ENCODE peak calls at places on chromosomes 13 and 19, in six cellular contexts. G is H1, H is HL-60, U is K562, B is SK-N-SH, Z is GM12878. K is an unnamed sample.

GRCh38 chr19:2587001-2587719 is 111.2 kb downstream of the GADD45B start:
- DNase-seq in B (no peak), Z (no peak), U (no peak), G (no peak), H (no peak), K (no peak)

GRCh38 chr13:93925976-93926375 is 553.5 kb downstream of the DCT start:
- DNase-seq in Z (no peak), U (no peak), B (no peak), H (no peak), G (no peak), K (no peak)

GRCh38 chr13:47005761-47006414 is 109.0 kb upstream of the HTR2A start:
- DNase-seq in B (no peak), H (no peak), Z (no peak), U (no peak), G (no peak), K (no peak)

GRCh38 chr19:6318772-6319171 is 14.6 kb downstream of the ACER1 start:
- DNase-seq in Z (no peak), G (no peak), U (no peak), H (no peak), B (no peak), K (no peak)

GRCh38 chr13:25249001-25249543 is 38.2 kb downstream of the MTMR6 start:
- DNase-seq in Z (peak; percentile 17), B (peak; percentile 22), H (peak; percentile 63), G (no peak), U (peak; percentile 4), K (peak; percentile 19)

GRCh38 chr19:41302624-41303351 is 7.2 kb upstream of the CCDC97 start:
- DNase-seq in Z (peak; percentile 47), B (no peak), U (no peak), G (no peak), H (peak; percentile 45), K (no peak)

GRCh38 chr19:34793562-34793961 is 20.5 kb upstream of the ZNF599 start:
- DNase-seq in U (no peak), B (no peak), Z (no peak), H (no peak), G (no peak), K (no peak)

GRCh38 chr19:39518975-39519374 is 4.0 kb downstream of the SELENOV start:
- DNase-seq in G (no peak), B (no peak), Z (no peak), U (peak; percentile 56), H (no peak), K (no peak)

GRCh38 chr19:40232949-40233810 is 6.7 kb upstream of the CCNP start:
- DNase-seq in U (no peak), G (no peak), H (no peak), Z (no peak), B (no peak), K (no peak)

GRCh38 chr19:57511484-57511883 is 11.7 kb downstream of the ZNF773 start:
- DNase-seq in U (no peak), B (no peak), Z (no peak), H (no peak), G (no peak), K (no peak)

GRCh38 chr19:57515218-57515617 is 11.9 kb upstream of the ZNF549 start:
- DNase-seq in Z (no peak), U (no peak), G (no peak), H (no peak), B (no peak), K (no peak)

DNA sequence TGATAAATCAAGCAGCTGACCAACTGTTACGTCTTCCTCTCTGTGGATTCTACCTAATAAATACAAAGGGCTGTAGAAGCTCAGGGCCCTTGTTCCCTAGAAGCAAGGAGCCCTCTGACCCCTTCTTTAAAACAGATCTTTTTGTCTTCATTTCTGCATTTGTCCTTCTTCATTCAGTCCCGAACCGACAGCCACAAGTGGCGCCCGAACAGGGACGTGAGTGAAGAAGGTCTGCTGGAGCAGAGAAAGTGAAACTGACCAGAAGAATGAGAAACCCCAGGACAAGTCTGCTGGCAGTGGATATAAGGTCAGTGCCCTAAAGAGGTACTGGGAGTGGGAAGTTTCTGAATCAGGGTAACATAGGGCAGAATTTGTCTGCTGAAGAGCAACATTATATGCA is 13.1 kb downstream of the ZNF773 start:
- DNase-seq in H (no peak), Z (no peak), B (no peak), G (no peak), U (no peak), K (no peak)
- TF ChIP-seq GABPA in H (no peak), Z (no peak), B (no peak), G (no peak), U (no peak), K (no peak)

DNA sequence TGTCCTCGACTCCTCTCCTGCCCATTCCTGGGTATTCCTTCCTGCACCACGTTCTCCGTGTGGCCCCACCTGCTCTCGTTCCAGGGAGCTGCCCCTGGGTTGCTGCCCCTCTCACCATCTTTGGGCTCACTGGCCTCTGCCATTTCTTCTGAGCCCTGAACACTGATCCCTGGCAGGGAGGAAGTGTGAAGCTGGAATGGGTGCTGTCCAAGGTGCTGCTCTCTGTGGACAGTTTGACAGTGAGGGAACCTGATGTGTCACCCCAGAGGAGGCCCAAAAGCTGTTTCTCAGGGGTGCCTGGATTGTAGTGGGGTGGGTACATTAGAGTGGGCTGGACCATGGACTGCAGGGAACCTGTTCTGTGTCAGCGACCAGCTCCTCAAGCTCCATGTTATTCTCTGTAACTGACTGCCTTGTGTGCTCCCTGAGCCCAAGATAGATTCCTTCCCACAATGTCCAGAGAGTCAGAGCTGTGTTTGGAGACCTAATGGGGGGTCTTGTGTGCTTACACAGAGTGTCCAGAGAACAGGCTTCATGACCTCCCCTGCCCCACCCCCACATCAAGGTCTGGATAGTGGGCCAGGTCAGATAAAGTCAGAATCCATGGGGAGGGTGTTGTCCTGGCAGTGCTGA is 7.2 kb upstream of the CEACAM8 start:
- DNase-seq in H (peak; percentile 35), B (no peak), U (peak; percentile 41), G (no peak), Z (no peak), K (peak; percentile 9)
- TF ChIP-seq GABPA in H (no peak), B (no peak), U (no peak), G (no peak), Z (no peak), K (peak; percentile 23)

GRCh38 chr19:38018694-38019426 is 111.9 kb downstream of the SIPA1L3 start:
- DNase-seq in Z (no peak), B (no peak), U (no peak), G (no peak), H (no peak), K (no peak)
- TF ChIP-seq GABPA in Z (no peak), B (no peak), U (no peak), G (no peak), H (no peak), K (no peak)

DNA sequence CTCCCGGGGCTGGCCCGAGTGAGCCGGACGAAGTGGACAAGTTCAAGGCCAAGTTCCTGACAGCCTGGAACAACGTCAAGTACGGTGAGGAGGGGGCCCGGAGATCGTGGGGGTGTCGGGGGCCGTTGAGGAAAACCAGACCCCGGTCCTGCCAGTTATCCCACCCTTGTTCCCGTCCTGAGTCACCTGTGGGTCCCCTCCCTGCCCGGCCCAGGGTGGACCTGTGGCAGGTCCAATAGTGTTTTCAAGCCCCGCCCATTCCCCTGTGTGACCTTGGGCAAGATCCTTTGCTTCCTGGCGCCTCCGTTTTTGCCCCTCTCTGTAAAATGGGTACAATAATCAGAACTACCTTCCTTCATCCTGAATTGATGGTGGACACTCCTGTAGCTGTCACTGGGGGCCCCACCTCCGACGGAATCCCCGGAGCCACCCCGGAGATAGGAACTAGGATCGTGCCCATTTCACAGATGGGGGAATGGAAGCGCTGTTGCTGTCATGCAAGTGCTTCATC is 593 bp downstream of the ATG4D start:
- DNase-seq in Z (no peak), B (no peak), G (no peak), U (peak; percentile 67), H (peak; percentile 33), K (no peak)
- TF ChIP-seq GABPA in Z (no peak), B (no peak), G (no peak), U (no peak), H (no peak), K (no peak)

DNA sequence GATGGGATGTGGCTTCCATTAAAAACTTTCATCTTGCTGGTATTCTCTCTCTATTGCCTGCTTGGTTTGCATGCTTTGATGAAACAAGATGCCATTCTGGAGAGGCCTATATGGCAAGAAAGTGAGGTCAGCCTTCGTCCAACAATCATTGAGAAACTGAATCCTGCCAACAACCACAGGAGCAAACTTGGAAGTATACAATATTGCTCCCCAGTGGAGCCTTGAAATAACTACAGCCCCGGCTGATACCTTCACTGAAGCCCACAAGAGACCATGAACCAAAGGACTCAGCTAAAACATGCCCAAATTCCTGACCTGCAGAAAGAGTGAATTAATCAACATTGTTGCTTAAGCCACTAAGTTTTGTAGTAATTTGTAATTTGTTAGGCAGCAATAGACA is 82.5 kb upstream of the FGF14 start:
- DNase-seq in H (no peak), Z (no peak), B (no peak), G (no peak), U (no peak), K (no peak)
- TF ChIP-seq GABPA in H (no peak), Z (no peak), B (no peak), G (no peak), U (no peak), K (no peak)